ENCODE peak calls at places on chromosomes 2 and 18, in six cellular contexts. One of them, this sample, is unnamed.

GRCh38 chr2:23065936-23066335 is 319.0 kb upstream of the KLHL29 start:
- DNase-seq in CD8-positive, alpha-beta T cell: no peak
- DNase-seq in left ventricle myocardium inferior: no peak
- DNase-seq in Calu3: no peak
- DNase-seq in ovary: no peak
- DNase-seq in endothelial cell: no peak
- DNase-seq in this sample: no peak

GRCh38 chr2:230974096-230974913 is 21.6 kb upstream of the SPATA3 start:
- DNase-seq in CD8-positive, alpha-beta T cell: peak; percentile 60
- DNase-seq in left ventricle myocardium inferior: no peak
- DNase-seq in Calu3: peak; percentile 28
- DNase-seq in ovary: no peak
- DNase-seq in endothelial cell: no peak
- DNase-seq in this sample: peak; percentile 43

GRCh38 chr2:30359644-30360167 is 87.3 kb upstream of the LCLAT1 start:
- DNase-seq in CD8-positive, alpha-beta T cell: no peak
- DNase-seq in left ventricle myocardium inferior: peak; percentile 85
- DNase-seq in Calu3: no peak
- DNase-seq in ovary: peak; percentile 54
- DNase-seq in endothelial cell: no peak
- DNase-seq in this sample: no peak

GRCh38 chr2:36555789-36556188 is 42.2 kb downstream of the FEZ2 start:
- DNase-seq in CD8-positive, alpha-beta T cell: no peak
- DNase-seq in left ventricle myocardium inferior: no peak
- DNase-seq in Calu3: no peak
- DNase-seq in ovary: no peak
- DNase-seq in endothelial cell: no peak
- DNase-seq in this sample: no peak

GRCh38 chr18:10304853-10305252 is 149.6 kb upstream of the APCDD1 start:
- DNase-seq in CD8-positive, alpha-beta T cell: no peak
- DNase-seq in left ventricle myocardium inferior: no peak
- DNase-seq in Calu3: no peak
- DNase-seq in ovary: no peak
- DNase-seq in endothelial cell: no peak
- DNase-seq in this sample: no peak

GRCh38 chr2:203569677-203570316 is 34.7 kb upstream of the RAPH1 start:
- DNase-seq in CD8-positive, alpha-beta T cell: no peak
- DNase-seq in left ventricle myocardium inferior: no peak
- DNase-seq in Calu3: no peak
- DNase-seq in ovary: no peak
- DNase-seq in endothelial cell: no peak
- DNase-seq in this sample: no peak

GRCh38 chr2:178529194-178529593 is 48.9 kb downstream of the PLEKHA3 start:
- DNase-seq in CD8-positive, alpha-beta T cell: no peak
- DNase-seq in left ventricle myocardium inferior: no peak
- DNase-seq in Calu3: no peak
- DNase-seq in ovary: no peak
- DNase-seq in endothelial cell: no peak
- DNase-seq in this sample: no peak

GRCh38 chr2:117859924-117860647 is 45.6 kb downstream of the DDX18 start:
- DNase-seq in CD8-positive, alpha-beta T cell: no peak
- DNase-seq in left ventricle myocardium inferior: no peak
- DNase-seq in Calu3: no peak
- DNase-seq in ovary: no peak
- DNase-seq in endothelial cell: no peak
- DNase-seq in this sample: no peak

GRCh38 chr2:213089438-213089837 is 62.0 kb downstream of the IKZF2 start:
- DNase-seq in CD8-positive, alpha-beta T cell: no peak
- DNase-seq in left ventricle myocardium inferior: no peak
- DNase-seq in Calu3: no peak
- DNase-seq in ovary: no peak
- DNase-seq in endothelial cell: no peak
- DNase-seq in this sample: no peak

GRCh38 chr18:36771246-36771645 is 57.6 kb downstream of the TPGS2 start:
- DNase-seq in CD8-positive, alpha-beta T cell: no peak
- DNase-seq in left ventricle myocardium inferior: no peak
- DNase-seq in Calu3: no peak
- DNase-seq in ovary: no peak
- DNase-seq in endothelial cell: no peak
- DNase-seq in this sample: no peak

GRCh38 chr2:210167227-210167626 is 4.0 kb downstream of the KANSL1L start:
- DNase-seq in CD8-positive, alpha-beta T cell: no peak
- DNase-seq in left ventricle myocardium inferior: no peak
- DNase-seq in Calu3: no peak
- DNase-seq in ovary: no peak
- DNase-seq in endothelial cell: no peak
- DNase-seq in this sample: no peak

GRCh38 chr2:159010340-159010739 is 41.9 kb downstream of the TANC1 start:
- DNase-seq in CD8-positive, alpha-beta T cell: no peak
- DNase-seq in left ventricle myocardium inferior: no peak
- DNase-seq in Calu3: no peak
- DNase-seq in ovary: no peak
- DNase-seq in endothelial cell: no peak
- DNase-seq in this sample: no peak

GRCh38 chr2:179965291-179965690 is 41.8 kb downstream of the CWC22 start:
- DNase-seq in CD8-positive, alpha-beta T cell: no peak
- DNase-seq in left ventricle myocardium inferior: no peak
- DNase-seq in Calu3: no peak
- DNase-seq in ovary: no peak
- DNase-seq in endothelial cell: no peak
- DNase-seq in this sample: no peak

GRCh38 chr2:188884051-188884450 is 90.1 kb upstream of the COL3A1 start:
- DNase-seq in CD8-positive, alpha-beta T cell: no peak
- DNase-seq in left ventricle myocardium inferior: no peak
- DNase-seq in Calu3: no peak
- DNase-seq in ovary: no peak
- DNase-seq in endothelial cell: no peak
- DNase-seq in this sample: no peak

GRCh38 chr2:29482867-29483266 is 367.7 kb downstream of the CLIP4 start:
- DNase-seq in CD8-positive, alpha-beta T cell: no peak
- DNase-seq in left ventricle myocardium inferior: no peak
- DNase-seq in Calu3: no peak
- DNase-seq in ovary: no peak
- DNase-seq in endothelial cell: no peak
- DNase-seq in this sample: no peak

DNA sequence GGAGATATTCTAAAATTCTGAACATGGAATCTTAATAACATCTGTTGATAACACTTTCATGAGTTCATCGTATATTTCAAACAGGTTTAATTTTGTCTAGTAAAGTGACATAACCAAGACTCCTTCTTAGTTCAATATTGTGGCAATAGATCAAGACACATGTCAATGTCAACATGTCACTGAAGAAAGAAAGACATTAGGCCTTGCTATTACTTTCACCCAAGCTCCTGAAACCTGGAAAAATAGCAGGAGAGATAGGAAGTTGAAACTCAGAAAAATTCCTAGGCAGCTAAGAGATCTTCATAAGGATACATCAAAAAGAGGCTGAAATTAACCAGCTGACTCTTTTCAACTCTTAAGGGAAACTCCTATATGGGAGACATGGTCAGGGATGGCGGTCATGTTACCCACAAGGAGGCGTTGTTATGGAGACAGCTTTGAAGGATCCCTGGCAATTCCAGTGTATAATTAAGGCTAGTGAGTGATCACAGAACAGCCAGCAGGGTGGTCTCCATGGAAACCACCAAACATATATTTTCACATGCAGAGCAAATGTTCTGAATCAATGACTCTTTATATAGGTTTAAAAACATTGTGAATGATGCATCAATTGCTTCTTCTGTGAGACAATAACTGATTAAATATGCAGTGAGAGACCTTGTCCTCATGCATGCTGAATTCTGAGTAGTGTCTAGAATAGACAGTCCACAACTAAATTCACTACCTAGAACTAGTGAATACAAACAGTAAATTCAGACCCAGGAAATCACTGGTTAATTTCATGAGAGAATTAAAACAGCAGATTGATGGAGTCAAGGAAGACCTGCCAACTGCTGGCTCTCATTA is 115.3 kb upstream of the RIOK3 start:
- DNase-seq in CD8-positive, alpha-beta T cell: no peak
- DNase-seq in left ventricle myocardium inferior: no peak
- DNase-seq in Calu3: no peak
- DNase-seq in ovary: no peak
- DNase-seq in endothelial cell: no peak
- DNase-seq in this sample: no peak
- TF ChIP-seq CTCF in CD8-positive, alpha-beta T cell: no peak
- TF ChIP-seq CTCF in left ventricle myocardium inferior: no peak
- TF ChIP-seq CTCF in Calu3: no peak
- TF ChIP-seq CTCF in ovary: no peak
- TF ChIP-seq CTCF in endothelial cell: no peak
- TF ChIP-seq CTCF in this sample: no peak

DNA sequence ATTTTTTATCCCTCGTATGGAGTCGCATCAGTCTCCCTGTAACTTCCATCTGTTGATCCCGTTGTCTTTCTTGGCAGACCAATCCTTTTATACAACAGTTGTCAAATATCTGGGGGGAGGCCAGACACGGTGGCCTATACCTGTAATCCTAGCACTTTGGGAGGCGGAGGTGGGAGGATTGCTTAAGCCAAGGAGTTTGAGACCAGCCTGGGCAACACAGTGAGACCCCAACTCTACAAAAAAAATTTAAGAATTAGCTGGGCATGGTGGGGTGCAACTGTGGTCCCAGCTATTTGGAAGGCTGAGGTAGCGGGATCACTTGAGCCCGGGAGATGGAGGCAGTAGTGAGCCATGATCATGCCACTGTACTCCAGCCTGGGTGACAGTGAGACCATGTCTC is 2.0 kb downstream of the XRCC5 start:
- DNase-seq in CD8-positive, alpha-beta T cell: no peak
- DNase-seq in left ventricle myocardium inferior: no peak
- DNase-seq in Calu3: no peak
- DNase-seq in ovary: no peak
- DNase-seq in endothelial cell: no peak
- DNase-seq in this sample: no peak
- TF ChIP-seq CTCF in CD8-positive, alpha-beta T cell: no peak
- TF ChIP-seq CTCF in left ventricle myocardium inferior: no peak
- TF ChIP-seq CTCF in Calu3: no peak
- TF ChIP-seq CTCF in ovary: no peak
- TF ChIP-seq CTCF in endothelial cell: no peak
- TF ChIP-seq CTCF in this sample: no peak

GRCh38 chr2:166104084-166104483 is 23.7 kb downstream of the SCN1A start:
- DNase-seq in CD8-positive, alpha-beta T cell: no peak
- DNase-seq in left ventricle myocardium inferior: no peak
- DNase-seq in Calu3: no peak
- DNase-seq in ovary: no peak
- DNase-seq in endothelial cell: no peak
- DNase-seq in this sample: no peak

GRCh38 chr2:166112193-166112605 is 15.6 kb downstream of the SCN1A start:
- DNase-seq in CD8-positive, alpha-beta T cell: no peak
- DNase-seq in left ventricle myocardium inferior: no peak
- DNase-seq in Calu3: no peak
- DNase-seq in ovary: no peak
- DNase-seq in endothelial cell: no peak
- DNase-seq in this sample: no peak

GRCh38 chr2:166104773-166105172 is 23.0 kb downstream of the SCN1A start:
- DNase-seq in CD8-positive, alpha-beta T cell: no peak
- DNase-seq in left ventricle myocardium inferior: no peak
- DNase-seq in Calu3: no peak
- DNase-seq in ovary: no peak
- DNase-seq in endothelial cell: no peak
- DNase-seq in this sample: no peak

DNA sequence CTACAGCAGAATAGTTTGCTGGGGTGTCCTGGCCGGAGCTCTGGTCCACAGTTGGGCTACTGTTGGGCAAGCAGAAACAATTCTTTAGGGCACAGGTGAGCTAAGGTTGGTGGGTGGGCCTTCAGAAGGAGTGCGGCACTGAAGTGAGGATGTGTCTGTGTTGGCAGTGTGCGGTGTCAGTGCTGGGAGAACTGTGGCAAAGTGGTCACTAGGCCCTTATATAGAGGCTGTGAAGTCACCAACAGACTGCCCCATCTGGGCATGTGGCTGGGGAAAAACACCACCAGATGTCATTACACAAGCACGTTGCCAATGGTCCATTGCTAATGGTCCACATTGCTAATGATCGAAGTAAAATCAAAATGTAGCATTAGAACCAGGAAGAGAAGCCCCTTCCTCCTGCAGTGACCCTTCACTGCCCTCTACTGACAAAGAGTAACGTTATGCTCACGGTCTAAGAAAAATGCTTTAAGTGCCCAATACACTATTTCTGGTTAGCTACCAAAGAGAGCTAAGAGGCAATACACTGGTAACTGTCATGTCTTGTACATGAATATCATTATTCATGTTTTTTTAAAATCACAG is 21.3 kb downstream of the SCN1A start:
- DNase-seq in CD8-positive, alpha-beta T cell: no peak
- DNase-seq in left ventricle myocardium inferior: no peak
- DNase-seq in Calu3: no peak
- DNase-seq in ovary: no peak
- DNase-seq in endothelial cell: peak; percentile 15
- DNase-seq in this sample: no peak
- TF ChIP-seq CTCF in CD8-positive, alpha-beta T cell: no peak
- TF ChIP-seq CTCF in left ventricle myocardium inferior: no peak
- TF ChIP-seq CTCF in Calu3: no peak
- TF ChIP-seq CTCF in ovary: no peak
- TF ChIP-seq CTCF in endothelial cell: no peak
- TF ChIP-seq CTCF in this sample: no peak

GRCh38 chr2:175964195-175964594 is 37.9 kb downstream of the LNPK start:
- DNase-seq in CD8-positive, alpha-beta T cell: no peak
- DNase-seq in left ventricle myocardium inferior: no peak
- DNase-seq in Calu3: peak; percentile 9
- DNase-seq in ovary: no peak
- DNase-seq in endothelial cell: no peak
- DNase-seq in this sample: no peak
- TF ChIP-seq CTCF in CD8-positive, alpha-beta T cell: no peak
- TF ChIP-seq CTCF in left ventricle myocardium inferior: no peak
- TF ChIP-seq CTCF in Calu3: no peak
- TF ChIP-seq CTCF in ovary: no peak
- TF ChIP-seq CTCF in endothelial cell: no peak
- TF ChIP-seq CTCF in this sample: no peak

GRCh38 chr18:23415530-23415929 is 37.6 kb upstream of the RIOK3 start:
- DNase-seq in CD8-positive, alpha-beta T cell: no peak
- DNase-seq in left ventricle myocardium inferior: no peak
- DNase-seq in Calu3: no peak
- DNase-seq in ovary: no peak
- DNase-seq in endothelial cell: no peak
- DNase-seq in this sample: no peak

GRCh38 chr18:23416283-23416682 is 36.8 kb upstream of the RIOK3 start:
- DNase-seq in CD8-positive, alpha-beta T cell: no peak
- DNase-seq in left ventricle myocardium inferior: no peak
- DNase-seq in Calu3: no peak
- DNase-seq in ovary: no peak
- DNase-seq in endothelial cell: no peak
- DNase-seq in this sample: no peak

DNA sequence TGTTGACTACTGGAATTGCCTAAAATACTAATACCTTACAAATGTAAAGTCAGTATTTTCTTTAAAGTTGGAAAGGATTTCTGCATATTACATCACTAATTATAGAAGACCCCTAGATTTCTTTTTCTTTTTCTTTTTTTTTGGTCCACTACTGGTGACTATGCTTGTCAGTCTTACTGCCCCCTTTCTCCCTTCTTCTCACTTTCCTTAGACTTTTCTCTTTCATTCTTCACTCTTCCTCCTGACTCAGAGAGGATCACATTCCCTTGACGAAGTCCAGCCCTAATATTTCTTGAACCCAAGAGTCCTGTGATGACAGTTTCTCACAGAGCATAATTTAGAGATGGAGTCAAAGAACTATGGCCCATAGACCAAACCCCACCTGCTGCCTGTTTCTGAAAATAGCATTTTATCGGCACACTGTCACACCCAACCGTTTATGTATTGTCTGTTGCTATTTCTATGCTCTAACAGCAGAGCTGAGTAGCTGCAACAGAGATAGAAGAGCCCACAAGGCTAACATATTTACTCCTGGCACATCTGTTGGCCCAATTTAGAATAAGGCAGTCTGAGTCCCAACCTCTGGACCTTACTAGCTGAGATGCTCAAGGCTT is 40.6 kb upstream of the RIOK3 start:
- DNase-seq in CD8-positive, alpha-beta T cell: no peak
- DNase-seq in left ventricle myocardium inferior: no peak
- DNase-seq in Calu3: no peak
- DNase-seq in ovary: no peak
- DNase-seq in endothelial cell: no peak
- DNase-seq in this sample: no peak
- TF ChIP-seq CTCF in CD8-positive, alpha-beta T cell: no peak
- TF ChIP-seq CTCF in left ventricle myocardium inferior: no peak
- TF ChIP-seq CTCF in Calu3: no peak
- TF ChIP-seq CTCF in ovary: no peak
- TF ChIP-seq CTCF in endothelial cell: no peak
- TF ChIP-seq CTCF in this sample: no peak

This sample was measured in activated B cell treated with CpG ODN at 0.5 μM for 24 hours.